ENCODE peak calls at places on chromosomes 3 and 15, in eight cellular contexts. K is posterior cingulate gyrus, Z is sigmoid colon, R is heart left ventricle, O is kidney glomerular epithelial cell, B is A172, I is hepatic stellate cell, J is choroid plexus epithelial cell. L is an unnamed sample.

GRCh38 chr15:42832577-42832976 is 88.0 kb downstream of the TTBK2 start:
- DNase-seq in K (no peak), Z (no peak), R (no peak), O (peak), B (peak), I (peak), J (peak), L (peak)

GRCh38 chr3:10357095-10357494 is 36.2 kb upstream of the SEC13 start:
- DNase-seq in K (no peak), Z (no peak), R (no peak), O (no peak), B (no peak), I (no peak), J (no peak), L (no peak)

GRCh38 chr3:172591876-172592771 is 68.9 kb upstream of the TNFSF10 start:
- DNase-seq in K (no peak), Z (no peak), R (no peak), O (no peak), B (peak), I (no peak), J (no peak), L (no peak)

GRCh38 chr3:20637729-20638128 is 451.7 kb upstream of the SGO1 start:
- DNase-seq in K (no peak), Z (no peak), R (no peak), O (no peak), B (peak), I (no peak), J (no peak), L (no peak)

GRCh38 chr3:50405249-50405648 is 45.9 kb upstream of the TMEM115 start:
- DNase-seq in K (no peak), Z (no peak), R (no peak), O (peak), B (no peak), I (no peak), J (peak), L (no peak)

GRCh38 chr3:35562141-35562540 is 77.2 kb upstream of the ARPP21 start:
- DNase-seq in K (no peak), Z (no peak), R (no peak), O (no peak), B (no peak), I (no peak), J (no peak), L (no peak)

GRCh38 chr3:150913174-150913922 is 8.1 kb upstream of the MINDY4B start:
- DNase-seq in K (no peak), Z (no peak), R (no peak), O (no peak), B (no peak), I (no peak), J (peak), L (no peak)

GRCh38 chr3:12308517-12308916 is 19.6 kb downstream of the PPARG start:
- DNase-seq in K (no peak), Z (no peak), R (no peak), O (peak), B (peak), I (peak), J (peak), L (no peak)

GRCh38 chr3:185009650-185010049 is 143.2 kb downstream of the C3orf70 start:
- DNase-seq in K (no peak), Z (no peak), R (no peak), O (no peak), B (no peak), I (no peak), J (no peak), L (no peak)

GRCh38 chr15:89197503-89197971 is 23.8 kb downstream of the RLBP1 start:
- DNase-seq in K (peak), Z (peak), R (no peak), O (no peak), B (no peak), I (no peak), J (no peak), L (no peak)

GRCh38 chr3:9947025-9947995 is 4.9 kb downstream of the PRRT3 start:
- DNase-seq in K (peak), Z (peak), R (peak), O (peak), B (no peak), I (peak), J (peak), L (peak)

GRCh38 chr15:68807249-68807648 is 13.4 kb downstream of the ANP32A start:
- DNase-seq in K (no peak), Z (peak), R (no peak), O (no peak), B (no peak), I (no peak), J (no peak), L (peak)

GRCh38 chr3:98563661-98564281 is 29.6 kb downstream of the CPOX start:
- DNase-seq in K (no peak), Z (no peak), R (no peak), O (peak), B (peak), I (peak), J (peak), L (no peak)

GRCh38 chr3:122880624-122881023 is 85.8 kb downstream of the SLC49A4 start:
- DNase-seq in K (no peak), Z (no peak), R (no peak), O (no peak), B (no peak), I (no peak), J (no peak), L (no peak)

GRCh38 chr3:12662593-12663310 is 1.2 kb downstream of the RAF1 start:
- DNase-seq in K (peak), Z (no peak), R (peak), O (no peak), B (peak), I (no peak), J (peak), L (no peak)

GRCh38 chr3:107242579-107242978 is 134.7 kb upstream of the CCDC54 start:
- DNase-seq in K (no peak), Z (no peak), R (no peak), O (no peak), B (no peak), I (no peak), J (no peak), L (no peak)

GRCh38 chr15:70035719-70036077 is 62.0 kb downstream of the TLE3 start:
- DNase-seq in K (no peak), Z (peak), R (no peak), O (no peak), B (no peak), I (no peak), J (no peak), L (no peak)

GRCh38 chr15:41501191-41501917 is 7.7 kb downstream of the ITPKA start:
- DNase-seq in K (no peak), Z (no peak), R (peak), O (peak), B (no peak), I (peak), J (no peak), L (no peak)

GRCh38 chr15:51232581-51232980 is 105.8 kb downstream of the CYP19A1 start:
- DNase-seq in K (no peak), Z (no peak), R (no peak), O (no peak), B (no peak), I (no peak), J (peak), L (no peak)

GRCh38 chr3:143596957-143597642 is 251.2 kb downstream of the SLC9A9 start:
- DNase-seq in K (no peak), Z (no peak), R (no peak), O (no peak), B (no peak), I (no peak), J (no peak), L (no peak)

GRCh38 chr3:161406594-161407555 is 35.6 kb upstream of the SPTSSB start:
- DNase-seq in K (no peak), Z (no peak), R (no peak), O (no peak), B (no peak), I (no peak), J (no peak), L (no peak)

GRCh38 chr3:63278171-63278999 is at the start of gene SYNPR:
- DNase-seq in K (no peak), Z (no peak), R (no peak), O (no peak), B (no peak), I (no peak), J (no peak), L (no peak)

GRCh38 chr3:190432216-190432615 is 17.5 kb downstream of the TMEM207 start:
- DNase-seq in K (no peak), Z (no peak), R (no peak), O (no peak), B (peak), I (no peak), J (peak), L (no peak)

L was measured in RWPE2.